ENCODE peak calls at places on chromosomes 3 and 15, in ten cellular contexts. L, Y, G, S, W, X, M, H, N and P are unnamed samples.

GRCh38 chr3:136332776-136333175 is 82.6 kb downstream of the PCCB start:
- DNase-seq in L (no peak), Y (no peak), G (no peak), S (peak), W (no peak), X (no peak), M (no peak), H (no peak), N (no peak), P (no peak)

GRCh38 chr3:160449660-160450598 is at the start of gene TRIM59:
- DNase-seq in L (peak), Y (peak), G (peak), S (peak), W (peak), X (peak), M (peak), H (peak), N (peak), P (peak)

GRCh38 chr3:170634663-170635096 is 48.8 kb upstream of the SLC7A14 start:
- DNase-seq in L (no peak), Y (no peak), G (no peak), S (no peak), W (no peak), X (no peak), M (no peak), H (no peak), N (no peak), P (no peak)

GRCh38 chr3:112425858-112426750 is 73.2 kb downstream of the BTLA start:
- DNase-seq in L (no peak), Y (no peak), G (no peak), S (no peak), W (no peak), X (no peak), M (no peak), H (no peak), N (no peak), P (no peak)

GRCh38 chr3:9704343-9705322 is 1.0 kb downstream of the CPNE9 start:
- DNase-seq in L (peak), Y (peak), G (peak), S (no peak), W (no peak), X (no peak), M (no peak), H (peak), N (no peak), P (no peak)

GRCh38 chr15:31605467-31605931 is 278.9 kb downstream of the KLF13 start:
- DNase-seq in L (no peak), Y (no peak), G (peak), S (peak), W (no peak), X (no peak), M (no peak), H (peak), N (no peak), P (no peak)

GRCh38 chr3:64388886-64389285 is 163.6 kb upstream of the PRICKLE2 start:
- DNase-seq in L (no peak), Y (no peak), G (no peak), S (peak), W (no peak), X (no peak), M (no peak), H (no peak), N (no peak), P (no peak)

GRCh38 chr3:72791132-72791531 is 57.1 kb downstream of the SHQ1 start:
- DNase-seq in L (no peak), Y (no peak), G (no peak), S (no peak), W (no peak), X (no peak), M (no peak), H (peak), N (no peak), P (no peak)

GRCh38 chr15:67509918-67510317 is 11.0 kb upstream of the C15orf61 start:
- DNase-seq in L (no peak), Y (no peak), G (no peak), S (no peak), W (no peak), X (no peak), M (no peak), H (no peak), N (no peak), P (no peak)

GRCh38 chr15:45231864-45232562 is 20.0 kb upstream of the SLC28A2 start:
- DNase-seq in L (no peak), Y (no peak), G (no peak), S (no peak), W (no peak), X (no peak), M (no peak), H (no peak), N (no peak), P (no peak)

GRCh38 chr3:124599779-124600693 is 130.2 kb upstream of the UMPS start:
- DNase-seq in L (no peak), Y (no peak), G (no peak), S (peak), W (no peak), X (no peak), M (no peak), H (peak), N (no peak), P (no peak)

GRCh38 chr15:60651734-60652141 is 172.8 kb upstream of the ICE2 start:
- DNase-seq in L (no peak), Y (no peak), G (no peak), S (no peak), W (no peak), X (no peak), M (no peak), H (no peak), N (no peak), P (no peak)

GRCh38 chr15:89963301-89964288 is 37.5 kb upstream of the ZNF710 start:
- DNase-seq in L (no peak), Y (no peak), G (no peak), S (no peak), W (no peak), X (no peak), M (no peak), H (no peak), N (no peak), P (no peak)

GRCh38 chr3:175041369-175041768 is 182.2 kb downstream of the NAALADL2 start:
- DNase-seq in L (no peak), Y (no peak), G (no peak), S (peak), W (no peak), X (no peak), M (no peak), H (no peak), N (no peak), P (no peak)

GRCh38 chr15:38251726-38252480 is 733 bp upstream of the SPRED1 start:
- DNase-seq in L (peak), Y (peak), G (peak), S (peak), W (peak), X (peak), M (peak), H (peak), N (peak), P (peak)

GRCh38 chr3:128491900-128492352 is 1.1 kb downstream of the GATA2 start:
- DNase-seq in L (peak), Y (no peak), G (no peak), S (no peak), W (peak), X (no peak), M (peak), H (no peak), N (no peak), P (peak)

GRCh38 chr3:125211523-125212095 is 939 bp downstream of the SLC12A8 start:
- DNase-seq in L (no peak), Y (no peak), G (no peak), S (no peak), W (no peak), X (no peak), M (no peak), H (peak), N (no peak), P (peak)

GRCh38 chr3:139541156-139541897 is 1.8 kb upstream of the RBP1 start:
- DNase-seq in L (no peak), Y (no peak), G (no peak), S (no peak), W (peak), X (no peak), M (no peak), H (no peak), N (no peak), P (no peak)

GRCh38 chr3:54951405-54951804 is 23.5 kb upstream of the LRTM1 start:
- DNase-seq in L (peak), Y (peak), G (no peak), S (peak), W (peak), X (no peak), M (peak), H (peak), N (peak), P (peak)

GRCh38 chr3:127226946-127227842 is 34.3 kb downstream of the PRR23E start:
- DNase-seq in L (no peak), Y (no peak), G (peak), S (no peak), W (no peak), X (no peak), M (no peak), H (peak), N (no peak), P (no peak)

GRCh38 chr3:188627652-188628051 is 473.7 kb downstream of the LPP start:
- DNase-seq in L (no peak), Y (no peak), G (no peak), S (peak), W (no peak), X (no peak), M (no peak), H (peak), N (peak), P (no peak)

GRCh38 chr3:141486416-141486734 is 452 bp upstream of the RASA2 start:
- DNase-seq in L (no peak), Y (no peak), G (no peak), S (peak), W (no peak), X (no peak), M (no peak), H (no peak), N (no peak), P (no peak)

GRCh38 chr3:113620091-113620490 is 76.4 kb downstream of the USF3 start:
- DNase-seq in L (no peak), Y (no peak), G (no peak), S (no peak), W (no peak), X (no peak), M (no peak), H (no peak), N (no peak), P (no peak)

GRCh38 chr15:29035571-29036285 is 150.0 kb downstream of the APBA2 start:
- DNase-seq in L (no peak), Y (no peak), G (no peak), S (no peak), W (no peak), X (no peak), M (no peak), H (no peak), N (no peak), P (peak)

GRCh38 chr3:128075516-128076464 is 23.6 kb downstream of the SEC61A1 start:
- DNase-seq in L (peak), Y (peak), G (peak), S (peak), W (peak), X (peak), M (peak), H (peak), N (no peak), P (peak)

GRCh38 chr3:23113455-23114171 is 89.5 kb upstream of the UBE2E2 start:
- DNase-seq in L (no peak), Y (peak), G (no peak), S (peak), W (no peak), X (no peak), M (peak), H (peak), N (no peak), P (no peak)

GRCh38 chr3:126546549-126547239 is 12.0 kb downstream of the C3orf22 start:
- DNase-seq in L (no peak), Y (no peak), G (no peak), S (no peak), W (peak), X (no peak), M (no peak), H (no peak), N (no peak), P (peak)

GRCh38 chr15:65791335-65792129 is 561 bp downstream of the DENND4A start:
- DNase-seq in L (peak), Y (peak), G (peak), S (peak), W (peak), X (no peak), M (peak), H (peak), N (no peak), P (peak)

GRCh38 chr3:5456199-5456598 is 268.7 kb downstream of the EDEM1 start:
- DNase-seq in L (no peak), Y (no peak), G (no peak), S (no peak), W (no peak), X (no peak), M (no peak), H (no peak), N (no peak), P (no peak)

GRCh38 chr3:135995766-135996165 is 30.2 kb downstream of the PPP2R3A start:
- DNase-seq in L (no peak), Y (no peak), G (no peak), S (no peak), W (no peak), X (no peak), M (no peak), H (no peak), N (no peak), P (no peak)

GRCh38 chr3:126970921-126971320 is 12.0 kb upstream of the PLXNA1 start:
- DNase-seq in L (no peak), Y (no peak), G (no peak), S (no peak), W (no peak), X (no peak), M (no peak), H (no peak), N (no peak), P (no peak)

GRCh38 chr3:130384547-130384946 is 39.1 kb downstream of the COL6A5 start:
- DNase-seq in L (no peak), Y (no peak), G (no peak), S (no peak), W (no peak), X (no peak), M (no peak), H (no peak), N (peak), P (no peak)

GRCh38 chr3:186815490-186815889 is 9.2 kb upstream of the RFC4 start:
- DNase-seq in L (no peak), Y (no peak), G (no peak), S (peak), W (no peak), X (no peak), M (no peak), H (peak), N (no peak), P (no peak)

GRCh38 chr15:89090791-89091666 is 2.8 kb downstream of the ABHD2 start:
- DNase-seq in L (peak), Y (peak), G (peak), S (peak), W (no peak), X (peak), M (peak), H (peak), N (no peak), P (no peak)

GRCh38 chr15:75695634-75696302 is 16.9 kb downstream of the CSPG4 start:
- DNase-seq in L (no peak), Y (no peak), G (peak), S (no peak), W (no peak), X (no peak), M (no peak), H (peak), N (no peak), P (no peak)

GRCh38 chr15:40054056-40054745 is 15.2 kb upstream of the SRP14 start:
- DNase-seq in L (no peak), Y (no peak), G (peak), S (no peak), W (peak), X (no peak), M (peak), H (no peak), N (no peak), P (no peak)

GRCh38 chr15:63219196-63219719 is 29.9 kb downstream of the RAB8B start:
- DNase-seq in L (no peak), Y (no peak), G (no peak), S (no peak), W (no peak), X (no peak), M (no peak), H (no peak), N (no peak), P (no peak)

GRCh38 chr15:63223463-63223862 is 34.1 kb downstream of the RAB8B start:
- DNase-seq in L (no peak), Y (no peak), G (no peak), S (no peak), W (no peak), X (no peak), M (no peak), H (no peak), N (no peak), P (no peak)

GRCh38 chr15:63226155-63226883 is 36.9 kb downstream of the RAB8B start:
- DNase-seq in L (no peak), Y (no peak), G (no peak), S (no peak), W (no peak), X (no peak), M (no peak), H (no peak), N (no peak), P (no peak)

GRCh38 chr15:63218114-63218808 is 28.9 kb downstream of the RAB8B start:
- DNase-seq in L (no peak), Y (no peak), G (no peak), S (peak), W (no peak), X (no peak), M (no peak), H (no peak), N (peak), P (no peak)

GRCh38 chr15:63221346-63221745 is 31.9 kb downstream of the RAB8B start:
- DNase-seq in L (no peak), Y (peak), G (no peak), S (no peak), W (no peak), X (no peak), M (peak), H (peak), N (no peak), P (no peak)
- TF ChIP-seq CTCF in L (no peak), Y (no peak), G (no peak), S (no peak), W (no peak), X (no peak), M (no peak), H (no peak), N (no peak), P (no peak)

GRCh38 chr15:78640527-78640839 is 527 bp downstream of the CHRNB4 start:
- DNase-seq in L (no peak), Y (no peak), G (no peak), S (no peak), W (no peak), X (no peak), M (no peak), H (no peak), N (no peak), P (no peak)

GRCh38 chr15:78641876-78642275 is 866 bp upstream of the CHRNB4 start:
- DNase-seq in L (no peak), Y (no peak), G (no peak), S (no peak), W (no peak), X (no peak), M (no peak), H (no peak), N (no peak), P (no peak)

GRCh38 chr15:78638658-78639314 is 2.2 kb downstream of the CHRNB4 start:
- DNase-seq in L (no peak), Y (peak), G (peak), S (peak), W (no peak), X (peak), M (no peak), H (peak), N (peak), P (no peak)

GRCh38 chr15:78642341-78642740 is 1.3 kb upstream of the CHRNB4 start:
- DNase-seq in L (no peak), Y (no peak), G (no peak), S (no peak), W (no peak), X (no peak), M (no peak), H (no peak), N (no peak), P (no peak)

GRCh38 chr15:78640840-78641733 is at the start of gene CHRNB4:
- DNase-seq in L (peak), Y (no peak), G (peak), S (no peak), W (no peak), X (no peak), M (no peak), H (no peak), N (peak), P (no peak)
- TF ChIP-seq CTCF in L (no peak), Y (no peak), G (no peak), S (peak), W (no peak), X (no peak), M (no peak), H (no peak), N (peak), P (no peak)

GRCh38 chr3:183158552-183159006 is 4.0 kb downstream of the LAMP3 start:
- DNase-seq in L (no peak), Y (no peak), G (peak), S (peak), W (no peak), X (no peak), M (no peak), H (peak), N (peak), P (no peak)

GRCh38 chr3:183160616-183161015 is 1.9 kb downstream of the LAMP3 start:
- DNase-seq in L (no peak), Y (no peak), G (no peak), S (no peak), W (no peak), X (no peak), M (no peak), H (no peak), N (no peak), P (no peak)

GRCh38 chr3:183158113-183158512 is 4.4 kb downstream of the LAMP3 start:
- DNase-seq in L (no peak), Y (no peak), G (no peak), S (no peak), W (no peak), X (no peak), M (no peak), H (no peak), N (no peak), P (no peak)

GRCh38 chr3:183161552-183162345 is 785 bp downstream of the LAMP3 start:
- DNase-seq in L (no peak), Y (no peak), G (peak), S (no peak), W (no peak), X (no peak), M (no peak), H (no peak), N (no peak), P (no peak)

DNA sequence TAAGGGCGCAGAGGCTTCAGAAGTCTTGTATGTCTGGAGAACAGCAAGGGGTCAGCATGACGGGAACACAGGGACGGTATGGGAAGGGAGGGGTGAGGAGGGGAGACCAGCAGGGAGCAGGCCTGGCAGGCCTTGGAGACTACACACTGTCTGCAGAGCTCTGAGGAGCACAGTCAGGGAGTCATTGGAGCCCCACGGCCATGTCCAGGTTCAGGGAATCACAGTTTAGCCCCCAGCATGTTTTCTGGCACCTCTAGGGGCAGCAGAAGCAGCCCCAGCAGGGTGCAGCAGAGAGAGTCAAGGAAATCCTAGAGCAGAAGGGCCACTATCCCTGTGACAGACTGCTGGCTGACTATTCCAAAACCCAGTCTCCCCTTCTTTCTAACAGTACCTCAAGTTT is 3.2 kb downstream of the LAMP3 start:
- DNase-seq in L (no peak), Y (no peak), G (no peak), S (no peak), W (no peak), X (no peak), M (no peak), H (no peak), N (no peak), P (no peak)
- TF ChIP-seq CTCF in L (no peak), Y (no peak), G (peak), S (peak), W (no peak), X (no peak), M (no peak), H (no peak), N (peak), P (no peak)

GRCh38 chr15:43133429-43134156 is at the start of gene TMEM62:
- DNase-seq in L (peak), Y (peak), G (peak), S (peak), W (peak), X (peak), M (peak), H (peak), N (no peak), P (no peak)
- TF ChIP-seq CTCF in L (no peak), Y (no peak), G (no peak), S (no peak), W (no peak), X (no peak), M (no peak), H (no peak), N (no peak), P (no peak)

GRCh38 chr3:32177702-32178198 is 60.7 kb upstream of the CMTM8 start:
- DNase-seq in L (no peak), Y (no peak), G (peak), S (peak), W (no peak), X (peak), M (no peak), H (peak), N (peak), P (no peak)
- TF ChIP-seq CTCF in L (peak), Y (peak), G (peak), S (peak), W (peak), X (no peak), M (no peak), H (peak), N (peak), P (peak)

DNA sequence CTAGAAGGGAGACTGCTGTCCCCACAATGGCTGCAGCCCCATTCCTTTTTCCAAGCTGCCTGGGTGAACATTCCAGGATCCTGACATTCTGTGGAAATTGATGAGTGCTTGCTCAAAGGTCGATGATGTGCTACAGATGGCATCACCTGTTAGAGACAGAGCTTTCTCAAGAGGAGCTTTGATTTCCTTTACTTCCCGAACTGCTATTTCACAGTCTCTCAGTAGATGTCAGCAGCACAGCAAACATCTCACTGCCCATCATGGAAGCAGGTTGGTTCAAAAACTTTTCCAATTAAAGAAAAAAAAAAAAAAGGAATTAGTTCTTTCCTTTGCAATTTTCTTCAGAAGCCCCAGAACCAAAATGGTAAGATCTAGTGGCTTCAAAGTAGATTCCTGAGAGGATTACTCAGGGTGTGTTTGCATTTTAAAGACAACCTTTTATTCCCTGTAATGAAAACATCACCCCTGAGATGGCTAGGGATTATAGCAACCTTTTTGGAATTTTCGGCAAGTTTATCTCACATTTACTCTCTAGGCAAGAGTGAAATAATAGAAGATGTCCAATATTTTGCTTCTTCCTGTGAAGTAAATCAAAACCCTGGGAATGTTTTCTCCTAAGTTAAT is 44.8 kb downstream of the POLR2M start:
- DNase-seq in L (no peak), Y (no peak), G (no peak), S (peak), W (no peak), X (no peak), M (no peak), H (peak), N (no peak), P (no peak)
- TF ChIP-seq CTCF in L (peak), Y (peak), G (peak), S (peak), W (peak), X (no peak), M (no peak), H (peak), N (peak), P (peak)